ENCODE peak calls at places on chromosome 5, in nine cellular contexts. X is activated CD4-positive, CD25-positive, alpha-beta regulatory T cell; Y is WTC11; W is cardiac muscle cell; N is endothelial cell; B is NCI-H1105 treated with DMSO at 0.1 percent for 48 hours; K is activated naive CD8-positive, alpha-beta T cell treated with anti-CD3 and anti-CD28 coated beads, Interleukin-2, amount 50 U/mL, for 24 hours; D is astrocyte of the spinal cord; E is HEK293T. S is an unnamed sample.

GRCh38 chr5:455806-456205 is 12.8 kb downstream of the EXOC3 start:
- DNase-seq in X (no peak), Y (no peak), W (no peak), N (no peak), B (no peak), K (no peak), D (no peak), E (no peak), S (no peak)

GRCh38 chr5:75054110-75054930 is 2.0 kb upstream of the GCNT4 start:
- DNase-seq in X (peak; percentile 20), Y (peak; percentile 69), W (peak; percentile 71), N (peak; percentile 20), B (peak; percentile 34), K (peak; percentile 29), D (peak; percentile 57), E (no peak), S (no peak)

GRCh38 chr5:75335952-75336624 is 932 bp upstream of the HMGCR start:
- DNase-seq in X (no peak), Y (no peak), W (peak; percentile 89), N (peak; percentile 25), B (peak; percentile 45), K (no peak), D (peak; percentile 82), E (peak; percentile 58), S (no peak)

GRCh38 chr5:100667021-100667671 is 132.0 kb downstream of the FAM174A start:
- DNase-seq in X (no peak), Y (no peak), W (peak; percentile 92), N (no peak), B (no peak), K (no peak), D (no peak), E (no peak), S (no peak)

GRCh38 chr5:148791334-148791667 is 35.1 kb upstream of the ADRB2 start:
- DNase-seq in X (no peak), Y (no peak), W (no peak), N (no peak), B (no peak), K (peak; percentile 57), D (peak; percentile 48), E (no peak), S (no peak)

GRCh38 chr5:170293273-170293672 is 4.3 kb downstream of the LCP2 start:
- DNase-seq in X (no peak), Y (no peak), W (no peak), N (no peak), B (no peak), K (peak; percentile 76), D (no peak), E (no peak), S (peak; percentile 28)

GRCh38 chr5:74685979-74686631 is 1.1 kb downstream of the HEXB start:
- DNase-seq in X (no peak), Y (no peak), W (peak; percentile 75), N (no peak), B (no peak), K (peak; percentile 13), D (no peak), E (no peak), S (no peak)

GRCh38 chr5:141717043-141717442 is 35.0 kb upstream of the ARAP3 start:
- DNase-seq in X (no peak), Y (peak; percentile 39), W (no peak), N (no peak), B (no peak), K (no peak), D (no peak), E (no peak), S (no peak)

GRCh38 chr5:181220178-181220515 is 2.9 kb upstream of the TRIM41 start:
- DNase-seq in X (no peak), Y (no peak), W (no peak), N (no peak), B (no peak), K (no peak), D (no peak), E (no peak), S (no peak)

GRCh38 chr5:21145376-21145775 is 1157.4 kb upstream of the CDH18 start:
- DNase-seq in X (no peak), Y (no peak), W (no peak), N (no peak), B (no peak), K (no peak), D (no peak), E (no peak), S (no peak)

GRCh38 chr5:79229357-79230174 is 6.4 kb upstream of the JMY start:
- DNase-seq in X (no peak), Y (no peak), W (no peak), N (no peak), B (no peak), K (no peak), D (no peak), E (no peak), S (peak; percentile 26)

GRCh38 chr5:172280937-172281336 is 2.6 kb downstream of the UBTD2 start:
- DNase-seq in X (no peak), Y (no peak), W (no peak), N (no peak), B (no peak), K (no peak), D (peak; percentile 60), E (no peak), S (no peak)